ENCODE peak calls at places on chromosomes 6 and 20, in five cellular contexts. E is GM06990, Z is cardiac fibroblast, A is fibroblast of mammary gland, Y is brain microvascular endothelial cell. W is an unnamed sample.

GRCh38 chr20:1357921-1358671 is 29.2 kb upstream of the SDCBP2 start:
- DNase-seq in Y (peak), Z (no peak), A (peak), E (no peak), W (no peak)

GRCh38 chr6:128127650-128128049 is 226.8 kb upstream of the THEMIS start:
- DNase-seq in Z (no peak), A (no peak), E (no peak), Y (no peak), W (no peak)

GRCh38 chr6:69865126-69865525 is 1.2 kb upstream of the COL19A1 start:
- DNase-seq in A (peak), Z (peak), Y (peak), E (no peak), W (no peak)

GRCh38 chr6:166624275-166624674 is 2.8 kb downstream of the RPS6KA2 start:
- DNase-seq in A (peak), E (no peak), Z (peak), Y (no peak), W (no peak)

GRCh38 chr6:79601020-79601609 is 30.0 kb upstream of the SH3BGRL2 start:
- DNase-seq in Z (peak), E (no peak), Y (peak), A (peak), W (no peak)

GRCh38 chr20:46127396-46128010 is 9.4 kb downstream of the CD40 start:
- DNase-seq in Y (no peak), A (no peak), Z (no peak), E (no peak), W (no peak)

GRCh38 chr6:170313716-170314295 is 7.2 kb downstream of the FAM120B start:
- DNase-seq in A (no peak), Y (no peak), E (no peak), Z (no peak), W (no peak)

GRCh38 chr20:38731738-38732113 is 7.4 kb downstream of the SLC32A1 start:
- DNase-seq in E (no peak), Y (no peak), A (no peak), Z (no peak), W (no peak)

GRCh38 chr6:2275207-2275891 is 29.9 kb upstream of the GMDS start:
- DNase-seq in A (peak), E (no peak), Z (peak), Y (peak), W (no peak)

GRCh38 chr6:34912715-34913464 is 23.8 kb downstream of the ANKS1A start:
- DNase-seq in Z (peak), A (peak), Y (peak), E (no peak), W (peak)

GRCh38 chr6:155216312-155217028 is 47.3 kb upstream of the CLDN20 start:
- DNase-seq in A (no peak), E (no peak), Y (no peak), Z (no peak), W (no peak)

GRCh38 chr6:38593419-38593818 is 46.3 kb downstream of the BTBD9 start:
- DNase-seq in Y (no peak), E (no peak), A (peak), Z (no peak), W (no peak)

GRCh38 chr6:113599444-113599843 is 257.7 kb upstream of the MARCKS start:
- DNase-seq in Z (peak), A (no peak), Y (peak), E (no peak), W (no peak)

GRCh38 chr20:17612975-17613327 is 43.1 kb downstream of the DSTN start:
- DNase-seq in Y (no peak), Z (no peak), E (no peak), A (no peak), W (no peak)

GRCh38 chr20:22346716-22347115 is 237.7 kb downstream of the FOXA2 start:
- DNase-seq in E (no peak), Y (no peak), A (no peak), Z (no peak), W (no peak)

GRCh38 chr20:62063601-62063980 is 2.1 kb downstream of the TAF4 start:
- DNase-seq in Z (peak), E (no peak), Y (no peak), A (peak), W (no peak)

GRCh38 chr6:160265869-160266476 is 7.4 kb upstream of the SLC22A2 start:
- DNase-seq in Z (no peak), A (no peak), E (no peak), Y (no peak), W (no peak)
- H3K4me3 ChIP-seq in Z (no peak), A (no peak), E (no peak), Y (no peak), W (no peak)

DNA sequence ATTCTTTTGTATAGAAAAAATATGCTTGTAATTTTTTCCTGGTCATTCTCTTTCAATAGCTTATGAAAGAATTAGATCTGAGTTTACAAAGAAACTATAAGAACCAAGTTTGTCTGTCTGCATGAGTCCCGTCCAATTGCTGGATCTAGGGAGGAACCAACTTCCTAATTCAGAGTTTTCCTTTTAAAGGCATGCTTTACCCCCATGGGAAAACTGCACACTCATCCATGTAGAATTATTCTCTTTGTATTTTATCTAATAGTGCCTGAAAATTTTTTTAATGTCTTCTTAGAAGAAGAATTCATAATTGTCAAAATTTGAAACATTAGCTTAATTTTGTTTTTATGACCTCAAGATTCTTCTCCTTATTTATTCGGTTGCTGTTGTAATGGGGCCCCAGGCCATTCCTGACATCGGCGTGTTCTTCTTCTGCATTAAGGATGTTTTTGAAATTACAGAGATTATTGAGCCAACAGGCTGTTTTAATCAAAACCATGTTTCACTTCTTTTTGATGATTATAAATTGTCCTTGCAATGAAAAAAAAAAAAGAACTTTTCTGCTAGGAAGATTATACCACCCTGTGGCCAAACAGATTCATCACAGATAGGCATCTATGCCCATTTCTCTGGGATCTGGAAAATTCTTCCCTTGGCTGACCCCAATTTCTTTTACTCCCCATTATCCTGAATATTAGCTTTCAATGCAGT is 100.3 kb downstream of the ZNF217 start:
- DNase-seq in E (no peak), Y (no peak), A (peak), Z (peak), W (no peak)
- TF ChIP-seq CTCF in E (no peak), Y (no peak), A (peak), Z (no peak), W (no peak)

GRCh38 chr6:148195511-148195910 is 147.1 kb upstream of the SASH1 start:
- DNase-seq in E (no peak), Z (no peak), Y (no peak), A (no peak), W (no peak)
- H3K4me3 ChIP-seq in E (no peak), Z (no peak), Y (no peak), A (no peak), W (no peak)

GRCh38 chr20:59006864-59007757 is at the start of gene CTSZ:
- DNase-seq in Y (no peak), Z (peak), A (peak), E (peak), W (no peak)

GRCh38 chr20:59005523-59006166 is 1.4 kb downstream of the CTSZ start:
- DNase-seq in A (no peak), Y (no peak), Z (no peak), E (no peak), W (no peak)

GRCh38 chr20:59007758-59008511 is 881 bp upstream of the CTSZ start:
- DNase-seq in E (peak), A (no peak), Z (no peak), Y (no peak), W (peak)

GRCh38 chr20:59004763-59005522 is 2.1 kb downstream of the CTSZ start:
- DNase-seq in A (no peak), Z (no peak), E (peak), Y (no peak), W (peak)

GRCh38 chr20:59006167-59006863 is 739 bp downstream of the CTSZ start:
- DNase-seq in E (peak), A (peak), Z (no peak), Y (no peak), W (no peak)
- TF ChIP-seq CTCF in E (no peak), A (no peak), Z (no peak), Y (no peak), W (no peak)

GRCh38 chr20:53872561-53873248 is 197.7 kb downstream of the BCAS1 start:
- DNase-seq in A (no peak), E (no peak), Z (peak), Y (peak), W (no peak)

GRCh38 chr20:53872081-53872541 is 198.3 kb downstream of the BCAS1 start:
- DNase-seq in E (no peak), Z (no peak), A (no peak), Y (no peak), W (no peak)

GRCh38 chr20:53874706-53875105 is 195.7 kb downstream of the BCAS1 start:
- DNase-seq in Z (no peak), E (no peak), Y (no peak), A (no peak), W (no peak)

GRCh38 chr20:53874104-53874503 is 196.3 kb downstream of the BCAS1 start:
- DNase-seq in A (no peak), Z (no peak), E (no peak), Y (no peak), W (no peak)

GRCh38 chr20:53873249-53873642 is 197.1 kb downstream of the BCAS1 start:
- DNase-seq in Y (no peak), E (no peak), A (no peak), Z (no peak), W (no peak)
- H3K4me3 ChIP-seq in Y (no peak), E (no peak), A (no peak), Z (no peak), W (peak)

DNA sequence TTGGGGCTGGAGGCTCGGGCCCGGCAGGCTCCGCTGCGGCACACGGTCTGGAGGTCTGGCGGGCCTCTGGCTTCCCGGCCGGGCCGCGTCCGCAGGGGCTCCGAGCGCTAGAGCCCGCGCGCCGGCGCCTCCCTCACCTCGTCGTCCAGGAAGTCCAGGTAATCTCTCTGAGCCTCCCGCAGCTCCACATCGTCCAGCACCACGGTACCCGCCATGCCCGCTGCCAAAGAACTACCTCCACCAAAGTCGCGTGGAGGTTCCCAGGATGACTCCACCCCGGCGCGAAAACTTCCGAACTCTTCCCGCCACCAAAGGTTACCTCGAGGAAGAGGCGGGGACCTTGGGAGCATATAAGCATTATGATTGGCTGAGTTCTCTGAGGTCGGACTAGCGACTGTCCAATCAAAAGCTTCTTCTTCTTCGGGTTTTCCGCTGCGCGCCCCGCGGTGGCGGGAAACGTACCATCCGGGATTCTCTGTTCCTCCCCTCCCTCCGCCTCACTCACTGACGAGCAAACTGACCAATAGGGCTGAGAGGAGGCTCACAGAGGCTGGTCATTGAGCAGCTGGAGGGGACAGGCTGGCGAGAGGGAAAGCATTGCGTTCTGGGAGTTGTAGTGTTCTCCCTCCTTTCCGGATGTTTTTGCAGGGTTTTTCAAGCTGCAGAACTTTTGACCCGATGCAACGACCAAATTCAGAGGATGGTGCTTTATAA is at the start of gene MCM3:
- DNase-seq in E (peak), Z (peak), Y (peak), A (peak), W (peak)
- TF ChIP-seq CTCF in E (no peak), Z (peak), Y (no peak), A (no peak), W (no peak)

GRCh38 chr6:73644941-73645591 is 8.7 kb downstream of the SLC17A5 start:
- DNase-seq in Y (no peak), E (peak), A (peak), Z (no peak), W (no peak)
- H3K4me3 ChIP-seq in Y (peak), E (peak), A (peak), Z (peak), W (peak)

DNA sequence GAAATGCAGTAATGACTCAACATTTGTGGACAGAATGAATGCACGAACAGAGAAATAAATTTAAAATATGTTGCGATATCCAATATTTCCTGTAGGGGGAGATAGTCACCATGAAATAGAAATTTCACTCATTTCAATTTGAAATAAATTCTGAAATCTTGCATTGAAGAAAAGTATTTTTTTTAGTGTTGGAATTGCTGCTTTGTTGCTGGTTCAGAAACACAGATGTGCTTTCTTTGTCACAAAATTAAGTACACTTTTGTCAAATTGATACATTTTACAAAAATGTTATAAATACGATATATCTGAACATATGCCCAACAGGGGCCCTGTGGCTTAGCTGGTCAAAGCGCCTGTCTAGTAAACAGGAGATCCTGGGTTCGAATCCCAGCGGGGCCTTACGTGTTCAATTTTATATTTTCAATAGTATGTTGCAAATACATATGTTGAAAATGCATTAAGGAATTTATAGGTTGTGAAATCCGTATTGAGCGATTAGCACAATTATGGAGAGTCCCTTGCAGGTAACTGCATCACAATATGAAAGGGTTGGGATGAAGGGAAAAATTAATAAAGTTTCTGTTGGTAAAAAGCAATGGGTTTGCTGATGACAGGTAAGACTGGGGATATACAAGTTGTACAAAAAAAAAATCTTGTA is 85.4 kb upstream of the PRSS16 start:
- DNase-seq in Y (peak), A (peak), Z (peak), E (no peak), W (no peak)
- TF ChIP-seq CTCF in Y (peak), A (peak), Z (peak), E (peak), W (peak)

W was measured in GM12864.